ENCODE peak calls at places on chromosome 14, in six cellular contexts. One of them, this sample, is unnamed.

GRCh38 chr14:26163761-26164160 is 434.1 kb downstream of the NOVA1 start:
- DNase-seq in DND-41: no peak
- DNase-seq in IMR-90: peak
- DNase-seq in HepG2: peak
- DNase-seq in GM23338: peak
- DNase-seq in fibroblast of lung: peak
- DNase-seq in this sample: peak

GRCh38 chr14:21191809-21192446 is 36.1 kb upstream of the OR5AU1 start:
- DNase-seq in DND-41: peak
- DNase-seq in HepG2: peak
- DNase-seq in fibroblast of lung: peak
- DNase-seq in GM23338: peak
- DNase-seq in IMR-90: no peak
- DNase-seq in this sample: peak

GRCh38 chr14:26888592-26888991 is 290.8 kb upstream of the NOVA1 start:
- DNase-seq in GM23338: no peak
- DNase-seq in IMR-90: no peak
- DNase-seq in HepG2: no peak
- DNase-seq in DND-41: no peak
- DNase-seq in fibroblast of lung: no peak
- DNase-seq in this sample: no peak

GRCh38 chr14:91382712-91383111 is 34.9 kb downstream of the CCDC88C start:
- DNase-seq in DND-41: no peak
- DNase-seq in IMR-90: no peak
- DNase-seq in HepG2: no peak
- DNase-seq in fibroblast of lung: no peak
- DNase-seq in GM23338: no peak
- DNase-seq in this sample: no peak

GRCh38 chr14:71632440-71632946 is 299.7 kb upstream of the RGS6 start:
- DNase-seq in HepG2: no peak
- DNase-seq in IMR-90: no peak
- DNase-seq in DND-41: no peak
- DNase-seq in GM23338: no peak
- DNase-seq in fibroblast of lung: no peak
- DNase-seq in this sample: peak

GRCh38 chr14:104314251-104314941 is 176.0 kb downstream of the KIF26A start:
- DNase-seq in DND-41: no peak
- DNase-seq in HepG2: no peak
- DNase-seq in IMR-90: no peak
- DNase-seq in fibroblast of lung: no peak
- DNase-seq in GM23338: no peak
- DNase-seq in this sample: no peak

GRCh38 chr14:61064210-61064609 is 83.2 kb downstream of the SLC38A6 start:
- DNase-seq in fibroblast of lung: no peak
- DNase-seq in DND-41: no peak
- DNase-seq in IMR-90: no peak
- DNase-seq in HepG2: no peak
- DNase-seq in GM23338: no peak
- DNase-seq in this sample: no peak

GRCh38 chr14:66070542-66071319 is 415.4 kb upstream of the CCDC196 start:
- DNase-seq in fibroblast of lung: no peak
- DNase-seq in DND-41: peak
- DNase-seq in IMR-90: no peak
- DNase-seq in HepG2: peak
- DNase-seq in GM23338: peak
- DNase-seq in this sample: peak

GRCh38 chr14:25862068-25862467 is 735.8 kb downstream of the NOVA1 start:
- DNase-seq in fibroblast of lung: no peak
- DNase-seq in DND-41: no peak
- DNase-seq in GM23338: no peak
- DNase-seq in IMR-90: no peak
- DNase-seq in HepG2: no peak
- DNase-seq in this sample: no peak

GRCh38 chr14:64823305-64823985 is 56.3 kb downstream of the SPTB start:
- DNase-seq in HepG2: peak
- DNase-seq in IMR-90: peak
- DNase-seq in DND-41: peak
- DNase-seq in GM23338: peak
- DNase-seq in fibroblast of lung: peak
- DNase-seq in this sample: peak

GRCh38 chr14:70821916-70822705 is 12.8 kb upstream of the MAP3K9 start:
- DNase-seq in IMR-90: peak
- DNase-seq in HepG2: no peak
- DNase-seq in fibroblast of lung: peak
- DNase-seq in DND-41: peak
- DNase-seq in GM23338: peak
- DNase-seq in this sample: peak

GRCh38 chr14:98169170-98169587 is 1102.8 kb downstream of the BCL11B start:
- DNase-seq in HepG2: no peak
- DNase-seq in IMR-90: no peak
- DNase-seq in GM23338: no peak
- DNase-seq in fibroblast of lung: no peak
- DNase-seq in DND-41: peak
- DNase-seq in this sample: no peak

GRCh38 chr14:50045039-50045711 is 71.2 kb downstream of the VCPKMT start:
- DNase-seq in HepG2: peak
- DNase-seq in IMR-90: peak
- DNase-seq in fibroblast of lung: peak
- DNase-seq in DND-41: peak
- DNase-seq in GM23338: no peak
- DNase-seq in this sample: no peak

GRCh38 chr14:32252030-32252670 is 49.1 kb upstream of the RNU6-8 start:
- DNase-seq in HepG2: peak
- DNase-seq in fibroblast of lung: peak
- DNase-seq in IMR-90: peak
- DNase-seq in DND-41: peak
- DNase-seq in GM23338: peak
- DNase-seq in this sample: peak

GRCh38 chr14:91089958-91090535 is 23.8 kb upstream of the DGLUCY start:
- DNase-seq in DND-41: no peak
- DNase-seq in IMR-90: no peak
- DNase-seq in fibroblast of lung: no peak
- DNase-seq in HepG2: no peak
- DNase-seq in GM23338: no peak
- DNase-seq in this sample: no peak

GRCh38 chr14:105107351-105107750 is 42.1 kb upstream of the GPR132 start:
- DNase-seq in DND-41: no peak
- DNase-seq in IMR-90: no peak
- DNase-seq in HepG2: no peak
- DNase-seq in GM23338: no peak
- DNase-seq in fibroblast of lung: no peak
- DNase-seq in this sample: no peak

GRCh38 chr14:23077962-23078361 is 17.0 kb downstream of the ACIN1 start:
- DNase-seq in DND-41: no peak
- DNase-seq in IMR-90: no peak
- DNase-seq in fibroblast of lung: no peak
- DNase-seq in HepG2: no peak
- DNase-seq in GM23338: no peak
- DNase-seq in this sample: no peak

GRCh38 chr14:23078692-23079116 is 16.2 kb downstream of the ACIN1 start:
- DNase-seq in HepG2: peak
- DNase-seq in fibroblast of lung: peak
- DNase-seq in DND-41: no peak
- DNase-seq in IMR-90: peak
- DNase-seq in GM23338: no peak
- DNase-seq in this sample: no peak

GRCh38 chr14:23074906-23075305 is 17.6 kb upstream of the CDH24 start:
- DNase-seq in GM23338: no peak
- DNase-seq in DND-41: no peak
- DNase-seq in IMR-90: no peak
- DNase-seq in fibroblast of lung: no peak
- DNase-seq in HepG2: no peak
- DNase-seq in this sample: no peak

GRCh38 chr14:23079716-23080115 is 15.2 kb downstream of the ACIN1 start:
- DNase-seq in IMR-90: peak
- DNase-seq in DND-41: no peak
- DNase-seq in GM23338: no peak
- DNase-seq in fibroblast of lung: peak
- DNase-seq in HepG2: no peak
- DNase-seq in this sample: no peak

GRCh38 chr14:23076785-23077408 is 18.0 kb downstream of the ACIN1 start:
- DNase-seq in DND-41: peak
- DNase-seq in GM23338: peak
- DNase-seq in HepG2: peak
- DNase-seq in IMR-90: peak
- DNase-seq in fibroblast of lung: no peak
- DNase-seq in this sample: peak
- TF ChIP-seq CTCF in DND-41: peak
- TF ChIP-seq CTCF in GM23338: peak
- TF ChIP-seq CTCF in HepG2: peak
- TF ChIP-seq CTCF in IMR-90: peak
- TF ChIP-seq CTCF in fibroblast of lung: peak
- TF ChIP-seq CTCF in this sample: peak

GRCh38 chr14:77140937-77141591 is 527 bp downstream of the ZDHHC22 start:
- DNase-seq in HepG2: no peak
- DNase-seq in DND-41: no peak
- DNase-seq in IMR-90: peak
- DNase-seq in GM23338: peak
- DNase-seq in fibroblast of lung: peak
- DNase-seq in this sample: peak
- H3K4me2 ChIP-seq in HepG2: peak
- H3K4me2 ChIP-seq in DND-41: no peak
- H3K4me2 ChIP-seq in IMR-90: no peak
- H3K4me2 ChIP-seq in GM23338: peak
- H3K4me2 ChIP-seq in fibroblast of lung: peak
- H3K4me2 ChIP-seq in this sample: peak

DNA sequence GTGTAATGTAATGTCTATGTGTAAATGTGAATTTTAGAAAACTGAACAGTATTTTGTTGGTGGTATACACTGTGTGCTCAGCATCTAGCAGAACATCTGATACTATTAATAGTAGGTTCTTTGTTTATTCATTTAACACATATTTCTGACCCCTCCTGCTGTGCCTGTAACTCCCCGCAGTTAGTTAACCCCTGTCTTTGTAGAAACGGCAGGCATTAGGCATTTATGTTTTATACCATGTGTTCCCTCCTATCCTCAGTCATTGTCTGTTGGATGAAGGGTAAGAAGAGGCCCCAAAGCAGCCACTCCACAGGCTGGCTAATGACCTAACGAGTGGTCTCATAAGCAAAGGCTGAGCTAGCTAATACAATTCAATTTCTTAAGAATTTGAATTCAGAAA is 170.8 kb downstream of the TMX1 start:
- DNase-seq in GM23338: no peak
- DNase-seq in DND-41: no peak
- DNase-seq in fibroblast of lung: no peak
- DNase-seq in IMR-90: no peak
- DNase-seq in HepG2: no peak
- DNase-seq in this sample: no peak
- H2AFZ ChIP-seq in GM23338: peak
- H2AFZ ChIP-seq in DND-41: no peak
- H2AFZ ChIP-seq in fibroblast of lung: peak
- H2AFZ ChIP-seq in IMR-90: peak
- H2AFZ ChIP-seq in HepG2: no peak
- H2AFZ ChIP-seq in this sample: peak

GRCh38 chr14:95196268-95196667 is 38.9 kb upstream of the DICER1 start:
- DNase-seq in HepG2: peak
- DNase-seq in fibroblast of lung: no peak
- DNase-seq in GM23338: peak
- DNase-seq in IMR-90: no peak
- DNase-seq in DND-41: no peak
- DNase-seq in this sample: no peak
- TF ChIP-seq CTCF in HepG2: no peak
- TF ChIP-seq CTCF in fibroblast of lung: no peak
- TF ChIP-seq CTCF in GM23338: peak
- TF ChIP-seq CTCF in IMR-90: no peak
- TF ChIP-seq CTCF in DND-41: no peak
- TF ChIP-seq CTCF in this sample: peak

DNA sequence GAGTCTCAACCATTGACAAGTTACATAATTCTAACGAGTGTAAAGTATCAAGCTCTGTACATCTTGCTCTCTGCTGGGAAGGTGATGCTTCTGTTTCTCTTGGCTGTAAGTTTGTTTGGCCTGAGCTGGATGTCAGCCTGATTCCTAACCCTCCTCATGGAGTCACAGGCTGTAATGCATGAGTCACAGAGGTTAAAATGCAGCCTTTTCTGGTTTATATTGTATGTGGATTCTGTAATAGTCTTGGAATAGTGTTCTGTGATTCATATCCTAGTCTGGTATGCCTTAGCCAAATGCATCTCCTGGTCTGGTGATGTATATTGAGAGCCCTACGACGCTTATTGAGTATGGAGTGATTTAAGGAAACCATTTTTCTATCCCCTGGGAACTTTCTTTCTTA is 104.5 kb upstream of the FRMD6 start:
- DNase-seq in fibroblast of lung: peak
- DNase-seq in HepG2: no peak
- DNase-seq in GM23338: no peak
- DNase-seq in DND-41: no peak
- DNase-seq in IMR-90: peak
- DNase-seq in this sample: no peak
- H3K4me2 ChIP-seq in fibroblast of lung: peak
- H3K4me2 ChIP-seq in HepG2: no peak
- H3K4me2 ChIP-seq in GM23338: no peak
- H3K4me2 ChIP-seq in DND-41: no peak
- H3K4me2 ChIP-seq in IMR-90: peak
- H3K4me2 ChIP-seq in this sample: no peak

GRCh38 chr14:85444685-85445084 is 85.3 kb upstream of the FLRT2 start:
- DNase-seq in HepG2: no peak
- DNase-seq in DND-41: peak
- DNase-seq in fibroblast of lung: peak
- DNase-seq in IMR-90: peak
- DNase-seq in GM23338: no peak
- DNase-seq in this sample: no peak
- H2AFZ ChIP-seq in HepG2: no peak
- H2AFZ ChIP-seq in DND-41: no peak
- H2AFZ ChIP-seq in fibroblast of lung: no peak
- H2AFZ ChIP-seq in IMR-90: no peak
- H2AFZ ChIP-seq in GM23338: no peak
- H2AFZ ChIP-seq in this sample: no peak

This sample was measured in neural progenitor cell.